ENCODE peak calls at places on chromosomes 12 and 14, in four cellular contexts. One of them, this sample, is unnamed.
A peak's percentile ranks its signal among the peaks of the same experiment; 100 is the strongest.

GRCh38 chr12:94643585-94643984 is 6.8 kb downstream of the TMCC3 start:
- DNase-seq in GM23338: no peak
- DNase-seq in colonic mucosa: no peak
- DNase-seq in cardiac muscle cell: no peak
- DNase-seq in this sample: no peak

GRCh38 chr14:56189306-56189705 is 71.1 kb downstream of the PELI2 start:
- DNase-seq in cardiac muscle cell: no peak
- DNase-seq in GM23338: no peak
- DNase-seq in colonic mucosa: no peak
- DNase-seq in this sample: peak; percentile 83

GRCh38 chr14:64536488-64537245 is 3.9 kb upstream of the HSPA2 start:
- DNase-seq in cardiac muscle cell: no peak
- DNase-seq in GM23338: peak; percentile 20
- DNase-seq in colonic mucosa: no peak
- DNase-seq in this sample: no peak

GRCh38 chr12:38538319-38538718 is 221.7 kb downstream of the ALG10B start:
- DNase-seq in cardiac muscle cell: no peak
- DNase-seq in colonic mucosa: no peak
- DNase-seq in GM23338: no peak
- DNase-seq in this sample: no peak

GRCh38 chr12:45681469-45681868 is 48.0 kb upstream of the ARID2 start:
- DNase-seq in cardiac muscle cell: no peak
- DNase-seq in GM23338: no peak
- DNase-seq in colonic mucosa: no peak
- DNase-seq in this sample: no peak

GRCh38 chr12:56257071-56257470 is 1.1 kb downstream of the ANKRD52 start:
- DNase-seq in cardiac muscle cell: no peak
- DNase-seq in GM23338: peak; percentile 43
- DNase-seq in colonic mucosa: no peak
- DNase-seq in this sample: no peak

GRCh38 chr14:52067873-52068740 is 752 bp downstream of the NID2 start:
- DNase-seq in GM23338: peak; percentile 66
- DNase-seq in colonic mucosa: peak; percentile 62
- DNase-seq in cardiac muscle cell: peak; percentile 57
- DNase-seq in this sample: no peak

GRCh38 chr12:33650832-33651231 is 211.2 kb upstream of the SYT10 start:
- DNase-seq in colonic mucosa: no peak
- DNase-seq in cardiac muscle cell: no peak
- DNase-seq in GM23338: peak; percentile 27
- DNase-seq in this sample: no peak

GRCh38 chr12:25054783-25055144 is 105.9 kb upstream of the BCAT1 start:
- DNase-seq in GM23338: no peak
- DNase-seq in colonic mucosa: no peak
- DNase-seq in cardiac muscle cell: no peak
- DNase-seq in this sample: peak; percentile 25

GRCh38 chr12:2605301-2605700 is 189.5 kb upstream of the FKBP4 start:
- DNase-seq in GM23338: no peak
- DNase-seq in cardiac muscle cell: no peak
- DNase-seq in colonic mucosa: no peak
- DNase-seq in this sample: no peak

GRCh38 chr12:1282670-1283361 is 291.8 kb downstream of the ERC1 start:
- DNase-seq in GM23338: peak; percentile 14
- DNase-seq in cardiac muscle cell: no peak
- DNase-seq in colonic mucosa: peak; percentile 35
- DNase-seq in this sample: no peak

GRCh38 chr14:23299558-23299957 is 3.1 kb downstream of the PPP1R3E start:
- DNase-seq in colonic mucosa: no peak
- DNase-seq in GM23338: no peak
- DNase-seq in cardiac muscle cell: peak; percentile 58
- DNase-seq in this sample: no peak

GRCh38 chr12:93786669-93787397 is 109.7 kb downstream of the CRADD start:
- DNase-seq in cardiac muscle cell: no peak
- DNase-seq in GM23338: no peak
- DNase-seq in colonic mucosa: no peak
- DNase-seq in this sample: no peak

GRCh38 chr12:100953217-100953616 is 158.6 kb downstream of the ANO4 start:
- DNase-seq in colonic mucosa: no peak
- DNase-seq in cardiac muscle cell: no peak
- DNase-seq in GM23338: no peak
- DNase-seq in this sample: no peak

GRCh38 chr12:18863769-18864500 is 126.0 kb downstream of the CAPZA3 start:
- DNase-seq in cardiac muscle cell: no peak
- DNase-seq in GM23338: peak; percentile 71
- DNase-seq in colonic mucosa: no peak
- DNase-seq in this sample: no peak

GRCh38 chr12:116324684-116325664 is 47.5 kb upstream of the MED13L start:
- DNase-seq in GM23338: no peak
- DNase-seq in cardiac muscle cell: no peak
- DNase-seq in colonic mucosa: no peak
- DNase-seq in this sample: no peak

GRCh38 chr12:64900540-64900939 is 76.1 kb downstream of the TBC1D30 start:
- DNase-seq in GM23338: no peak
- DNase-seq in colonic mucosa: no peak
- DNase-seq in cardiac muscle cell: no peak
- DNase-seq in this sample: peak; percentile 39

GRCh38 chr14:67480011-67480410 is 8.5 kb downstream of the TMEM229B start:
- DNase-seq in cardiac muscle cell: peak; percentile 53
- DNase-seq in GM23338: no peak
- DNase-seq in colonic mucosa: no peak
- DNase-seq in this sample: no peak

GRCh38 chr14:71290960-71291466 is 383.8 kb downstream of the PCNX1 start:
- DNase-seq in colonic mucosa: peak; percentile 21
- DNase-seq in cardiac muscle cell: no peak
- DNase-seq in GM23338: no peak
- DNase-seq in this sample: peak; percentile 72

GRCh38 chr12:94171595-94171930 is 23.2 kb downstream of the PLXNC1 start:
- DNase-seq in GM23338: no peak
- DNase-seq in colonic mucosa: no peak
- DNase-seq in cardiac muscle cell: no peak
- DNase-seq in this sample: no peak

GRCh38 chr14:82806016-82806415 is 1272.4 kb upstream of the SEL1L start:
- DNase-seq in colonic mucosa: no peak
- DNase-seq in cardiac muscle cell: no peak
- DNase-seq in GM23338: no peak
- DNase-seq in this sample: no peak

GRCh38 chr12:121181181-121181580 is 28.7 kb upstream of the P2RX4 start:
- DNase-seq in colonic mucosa: no peak
- DNase-seq in cardiac muscle cell: no peak
- DNase-seq in GM23338: no peak
- DNase-seq in this sample: no peak

GRCh38 chr12:30792648-30793499 is 38.1 kb upstream of the CAPRIN2 start:
- DNase-seq in GM23338: peak; percentile 21
- DNase-seq in colonic mucosa: no peak
- DNase-seq in cardiac muscle cell: no peak
- DNase-seq in this sample: peak; percentile 59

GRCh38 chr12:130589391-130590317 is 126.4 kb downstream of the RIMBP2 start:
- DNase-seq in cardiac muscle cell: no peak
- DNase-seq in GM23338: no peak
- DNase-seq in colonic mucosa: no peak
- DNase-seq in this sample: no peak

GRCh38 chr12:65603428-65604351 is 220.6 kb upstream of the HMGA2 start:
- DNase-seq in GM23338: peak; percentile 50
- DNase-seq in colonic mucosa: peak; percentile 51
- DNase-seq in cardiac muscle cell: peak; percentile 52
- DNase-seq in this sample: peak; percentile 58

GRCh38 chr14:76089575-76089974 is 62.1 kb upstream of the GPATCH2L start:
- DNase-seq in cardiac muscle cell: no peak
- DNase-seq in GM23338: no peak
- DNase-seq in colonic mucosa: no peak
- DNase-seq in this sample: no peak

GRCh38 chr14:96638041-96638855 is 136.1 kb downstream of the PAPOLA start:
- DNase-seq in cardiac muscle cell: no peak
- DNase-seq in GM23338: no peak
- DNase-seq in colonic mucosa: no peak
- DNase-seq in this sample: no peak

GRCh38 chr12:5633102-5633501 is 201.2 kb downstream of the NTF3 start:
- DNase-seq in colonic mucosa: no peak
- DNase-seq in GM23338: no peak
- DNase-seq in cardiac muscle cell: no peak
- DNase-seq in this sample: no peak

GRCh38 chr14:88791252-88791621 is 1.5 kb downstream of the EML5 start:
- DNase-seq in GM23338: no peak
- DNase-seq in cardiac muscle cell: no peak
- DNase-seq in colonic mucosa: no peak
- DNase-seq in this sample: no peak

GRCh38 chr12:52945389-52946232 is 3.3 kb upstream of the KRT18 start:
- DNase-seq in GM23338: peak; percentile 90
- DNase-seq in colonic mucosa: peak; percentile 65
- DNase-seq in cardiac muscle cell: peak; percentile 86
- DNase-seq in this sample: peak; percentile 53
- H3K27ac ChIP-seq in GM23338: peak overlapping the region; percentile 99
- H3K27ac ChIP-seq in colonic mucosa: no peak overlapping the region
- H3K27ac ChIP-seq in cardiac muscle cell: peak overlapping the region; percentile 99
- H3K27ac ChIP-seq in this sample: peak overlapping the region; percentile 68

DNA sequence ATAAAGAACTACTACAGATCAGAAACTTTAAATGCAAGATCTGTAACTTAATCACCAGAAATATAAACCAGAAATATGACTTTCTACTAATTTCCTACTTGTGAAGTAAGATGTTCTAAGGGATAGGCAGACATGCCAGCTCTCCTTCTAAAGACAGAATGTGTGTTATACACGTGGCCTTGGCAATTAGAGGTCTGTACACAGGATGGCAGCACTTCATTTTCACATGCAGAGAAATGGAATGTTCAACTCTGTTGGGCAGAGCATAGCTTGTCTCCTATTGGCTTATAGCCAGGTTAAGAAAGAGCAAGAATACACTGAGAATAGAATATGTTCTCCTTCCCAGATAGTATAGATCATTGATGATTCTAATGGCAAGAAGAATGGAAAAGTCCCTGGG is 403.8 kb downstream of the DAD1 start:
- DNase-seq in colonic mucosa: no peak
- DNase-seq in cardiac muscle cell: no peak
- DNase-seq in GM23338: no peak
- DNase-seq in this sample: no peak
- TF ChIP-seq CTCF in colonic mucosa: no peak
- TF ChIP-seq CTCF in cardiac muscle cell: no peak
- TF ChIP-seq CTCF in GM23338: no peak
- TF ChIP-seq CTCF in this sample: no peak

GRCh38 chr12:48690990-48691389 is 9.0 kb upstream of the KANSL2 start:
- DNase-seq in colonic mucosa: no peak
- DNase-seq in GM23338: no peak
- DNase-seq in cardiac muscle cell: peak; percentile 22
- DNase-seq in this sample: no peak
- H3K27ac ChIP-seq in colonic mucosa: no peak overlapping the region
- H3K27ac ChIP-seq in GM23338: no peak overlapping the region
- H3K27ac ChIP-seq in cardiac muscle cell: no peak overlapping the region
- H3K27ac ChIP-seq in this sample: no peak overlapping the region

GRCh38 chr14:104145826-104146642 is 7.6 kb downstream of the KIF26A start:
- DNase-seq in colonic mucosa: no peak
- DNase-seq in GM23338: no peak
- DNase-seq in cardiac muscle cell: no peak
- DNase-seq in this sample: no peak
- TF ChIP-seq CTCF in colonic mucosa: no peak
- TF ChIP-seq CTCF in GM23338: no peak
- TF ChIP-seq CTCF in cardiac muscle cell: no peak
- TF ChIP-seq CTCF in this sample: no peak

DNA sequence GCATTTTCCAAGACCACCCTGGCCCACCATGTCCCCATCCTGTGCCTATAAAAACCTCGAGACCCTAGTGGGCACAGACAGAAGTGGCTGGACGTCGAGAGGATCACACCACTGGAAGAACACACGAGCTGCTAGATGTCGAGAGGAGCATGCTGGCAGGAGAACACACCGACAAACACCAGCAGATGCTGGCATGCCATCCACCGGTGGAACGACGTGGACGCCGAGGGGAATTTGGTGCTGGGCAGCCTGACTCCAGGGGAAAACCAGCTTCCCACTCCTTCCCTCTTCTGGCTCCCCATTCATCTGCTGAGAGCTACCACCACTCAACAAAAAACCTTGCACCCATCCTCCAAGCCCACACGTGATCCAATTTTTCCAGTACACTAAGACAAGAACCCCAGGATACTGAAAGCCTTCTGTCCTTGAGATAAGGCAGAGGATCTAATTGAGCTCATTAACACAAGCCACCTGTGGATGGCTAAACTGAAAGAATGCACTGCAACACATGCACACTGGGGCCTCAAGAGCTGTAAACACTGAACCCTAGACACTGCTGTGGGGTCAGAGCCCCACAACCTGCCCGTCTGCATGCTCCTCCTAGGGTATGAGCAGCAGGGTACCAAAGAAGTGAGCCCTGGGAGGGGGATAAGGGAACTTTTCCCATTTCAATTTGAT is 9.5 kb downstream of the RNASE6 start:
- DNase-seq in colonic mucosa: no peak
- DNase-seq in GM23338: no peak
- DNase-seq in cardiac muscle cell: no peak
- DNase-seq in this sample: no peak
- H3K27ac ChIP-seq in colonic mucosa: no peak overlapping the region
- H3K27ac ChIP-seq in GM23338: no peak overlapping the region
- H3K27ac ChIP-seq in cardiac muscle cell: no peak overlapping the region
- H3K27ac ChIP-seq in this sample: no peak overlapping the region

This sample was measured in RWPE1.